ENCODE peak calls at places on chromosomes 6 and 20, in seven cellular contexts. I is tibial nerve, W is ovary, A is A549, C is stomach, O is transverse colon, K is upper lobe of left lung. B is an unnamed sample.

GRCh38 chr6:131682427-131682826 is 18.8 kb downstream of the OR2A4 start:
- DNase-seq in K (no peak), O (no peak), C (no peak), A (peak), W (no peak), I (no peak), B (no peak)

GRCh38 chr6:16544006-16544405 is 217.3 kb downstream of the ATXN1 start:
- DNase-seq in A (no peak), K (no peak), W (no peak), C (no peak), I (no peak), O (no peak), B (no peak)

GRCh38 chr6:54579011-54579410 is 267.6 kb upstream of the FAM83B start:
- DNase-seq in C (no peak), I (no peak), A (no peak), K (no peak), O (no peak), W (no peak), B (no peak)

GRCh38 chr20:63736893-63737689 is 627 bp downstream of the LIME1 start:
- DNase-seq in O (peak), A (no peak), K (no peak), I (no peak), W (peak), C (no peak), B (no peak)

GRCh38 chr6:5175195-5175594 is 85.6 kb downstream of the LYRM4 start:
- DNase-seq in O (no peak), C (no peak), I (no peak), W (no peak), K (no peak), A (peak), B (no peak)

GRCh38 chr6:162681447-162681846 is 46.1 kb downstream of the PRKN start:
- DNase-seq in K (no peak), O (no peak), C (no peak), A (no peak), W (no peak), I (no peak), B (no peak)

GRCh38 chr6:82385961-82386360 is 22.3 kb downstream of the TPBG start:
- DNase-seq in A (no peak), W (no peak), K (no peak), O (no peak), C (no peak), I (no peak), B (no peak)

GRCh38 chr6:73653571-73654424 is at the start of gene SLC17A5:
- DNase-seq in O (peak), C (peak), I (peak), A (peak), K (peak), W (peak), B (peak)

GRCh38 chr6:7496266-7496875 is 45.1 kb upstream of the DSP start:
- DNase-seq in O (no peak), A (no peak), C (no peak), K (no peak), W (no peak), I (no peak), B (no peak)

GRCh38 chr6:43921039-43921438 is 151.0 kb downstream of the VEGFA start:
- DNase-seq in K (no peak), W (no peak), A (no peak), C (no peak), O (no peak), I (no peak), B (no peak)

GRCh38 chr6:46138281-46138680 is 8.5 kb downstream of the ENPP4 start:
- DNase-seq in C (no peak), K (no peak), I (no peak), A (no peak), O (no peak), W (no peak), B (no peak)

GRCh38 chr20:571754-572331 is 28.3 kb upstream of the CSNK2A1 start:
- DNase-seq in I (peak), O (peak), W (peak), C (peak), K (peak), A (no peak), B (no peak)

GRCh38 chr20:49230575-49231211 is 11.5 kb downstream of the DDX27 start:
- DNase-seq in O (peak), W (no peak), C (no peak), I (no peak), K (no peak), A (no peak), B (no peak)

GRCh38 chr6:44629636-44630035 is 242.1 kb downstream of the CDC5L start:
- DNase-seq in O (no peak), K (no peak), W (no peak), C (no peak), A (no peak), I (no peak), B (no peak)

GRCh38 chr6:53985361-53985760 is 125.9 kb upstream of the MLIP start:
- DNase-seq in W (no peak), A (no peak), C (no peak), K (no peak), O (no peak), I (no peak), B (no peak)

GRCh38 chr20:60192351-60192750 is 234.1 kb downstream of the CDH26 start:
- DNase-seq in O (no peak), I (no peak), C (no peak), A (no peak), K (no peak), W (no peak), B (no peak)

GRCh38 chr6:135002974-135003703 is 51.5 kb downstream of the HBS1L start:
- DNase-seq in K (no peak), C (no peak), A (no peak), O (no peak), I (no peak), W (no peak), B (no peak)

GRCh38 chr6:128573036-128573435 is 52.6 kb upstream of the PTPRK start:
- DNase-seq in K (no peak), I (no peak), O (no peak), A (no peak), C (no peak), W (no peak), B (no peak)

GRCh38 chr6:133983099-133983939 is 30.3 kb downstream of the TBPL1 start:
- DNase-seq in W (no peak), C (no peak), A (no peak), K (peak), I (no peak), O (no peak), B (no peak)

GRCh38 chr6:167165887-167166471 is 8.2 kb upstream of the GPR31 start:
- DNase-seq in I (no peak), O (no peak), K (no peak), W (no peak), C (no peak), A (no peak), B (no peak)

GRCh38 chr6:53837875-53838806 is 43.3 kb downstream of the LRRC1 start:
- DNase-seq in W (no peak), I (no peak), K (no peak), O (no peak), C (no peak), A (no peak), B (no peak)

GRCh38 chr20:15740046-15740775 is 833.0 kb downstream of the KIF16B start:
- DNase-seq in I (no peak), W (no peak), A (no peak), O (no peak), C (no peak), K (no peak), B (no peak)

GRCh38 chr6:141105481-141105880 is 1027.2 kb upstream of the GJE1 start:
- DNase-seq in I (no peak), O (no peak), A (no peak), C (no peak), W (no peak), K (no peak), B (no peak)

GRCh38 chr6:135162678-135163439 is 18.2 kb upstream of the MYB start:
- DNase-seq in O (peak), C (peak), K (no peak), I (no peak), W (no peak), A (peak), B (no peak)

GRCh38 chr20:38001173-38001875 is 31.9 kb downstream of the TTI1 start:
- DNase-seq in W (no peak), O (no peak), A (no peak), K (no peak), C (no peak), I (no peak), B (no peak)

GRCh38 chr20:36035720-36036119 is 67.3 kb downstream of the CNBD2 start:
- DNase-seq in C (no peak), W (no peak), I (no peak), O (no peak), A (no peak), K (no peak), B (no peak)

GRCh38 chr20:36040571-36040970 is 72.2 kb downstream of the CNBD2 start:
- DNase-seq in I (no peak), W (no peak), K (no peak), O (no peak), C (no peak), A (no peak), B (no peak)

GRCh38 chr20:36031806-36032205 is 63.4 kb downstream of the CNBD2 start:
- DNase-seq in I (no peak), A (no peak), K (no peak), O (no peak), W (no peak), C (no peak), B (no peak)

GRCh38 chr20:36034875-36035274 is 66.5 kb downstream of the CNBD2 start:
- DNase-seq in I (no peak), W (no peak), O (no peak), C (no peak), A (no peak), K (no peak), B (no peak)

DNA sequence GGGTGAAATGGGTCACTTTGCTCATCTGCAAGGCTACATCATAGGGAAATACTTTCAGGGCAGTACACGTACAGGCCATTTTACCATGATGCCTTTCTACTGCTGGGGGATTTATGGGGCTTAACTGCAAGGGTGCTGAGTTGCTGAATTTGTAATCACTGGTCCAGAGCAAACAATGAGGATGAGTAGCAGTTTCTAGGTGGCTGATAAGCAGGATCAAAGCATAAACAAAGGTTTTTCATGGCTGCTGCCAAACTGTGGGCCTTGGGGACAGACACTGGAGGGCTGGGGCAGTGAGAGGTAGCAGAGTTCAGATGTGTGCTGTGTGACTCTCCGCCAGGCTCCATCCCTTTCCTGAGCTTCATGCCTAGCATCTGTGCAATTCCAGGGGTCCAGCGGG is 68.3 kb downstream of the CNBD2 start:
- DNase-seq in C (no peak), A (no peak), W (no peak), O (no peak), K (no peak), I (no peak), B (no peak)
- TF ChIP-seq EP300 in C (no peak), A (no peak), W (no peak), O (no peak), K (no peak), I (no peak), B (no peak)

DNA sequence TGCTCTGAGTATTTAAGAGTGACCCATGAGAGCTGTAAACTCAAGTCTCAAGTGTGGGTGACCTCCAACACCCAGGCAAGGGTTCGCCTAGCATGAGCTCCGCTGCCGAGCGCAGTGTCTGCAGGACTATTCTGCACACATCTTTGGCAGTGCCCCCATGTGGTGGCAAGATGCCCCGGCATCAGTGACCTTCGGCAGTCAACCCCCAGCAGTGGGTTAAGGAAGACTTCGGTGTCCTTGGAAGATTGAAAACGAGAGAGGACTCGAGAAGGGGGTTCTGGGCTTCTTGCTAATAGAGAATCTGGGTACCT is 43.1 kb downstream of the RBM38 start:
- DNase-seq in O (no peak), W (no peak), K (no peak), A (no peak), I (no peak), C (no peak), B (no peak)
- TF ChIP-seq CTCF in O (no peak), W (no peak), K (no peak), A (no peak), I (no peak), C (no peak), B (no peak)

DNA sequence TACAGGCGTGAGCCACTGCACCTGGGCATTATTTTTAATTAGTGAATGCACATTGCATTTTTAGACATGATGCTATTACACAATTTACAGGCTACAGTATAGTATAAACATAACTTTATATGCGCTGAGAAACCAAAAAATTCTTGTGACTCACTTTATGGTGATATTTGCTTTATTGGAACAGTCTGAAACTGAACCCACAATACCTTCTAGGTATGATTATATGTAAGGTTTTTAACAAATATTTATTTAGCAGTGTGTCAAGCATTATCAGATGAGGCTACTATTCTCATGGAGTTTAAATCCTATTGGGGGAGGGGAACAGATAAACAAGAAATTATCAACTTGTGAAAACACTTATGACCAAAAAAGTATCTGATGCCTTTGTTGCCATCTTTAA is 159.0 kb upstream of the C6orf118 start:
- DNase-seq in W (no peak), K (no peak), I (no peak), A (no peak), C (no peak), O (no peak), B (no peak)
- TF ChIP-seq EP300 in W (no peak), K (no peak), I (no peak), A (no peak), C (no peak), O (no peak), B (no peak)

GRCh38 chr6:160532315-160532714 is 131.8 kb downstream of the LPA start:
- DNase-seq in C (no peak), K (no peak), A (no peak), I (no peak), W (no peak), O (no peak), B (no peak)

GRCh38 chr6:160535270-160535669 is 128.8 kb downstream of the LPA start:
- DNase-seq in K (no peak), A (no peak), I (no peak), O (no peak), C (no peak), W (no peak), B (no peak)

GRCh38 chr6:160534050-160534696 is 129.9 kb downstream of the LPA start:
- DNase-seq in C (peak), O (peak), W (peak), I (peak), K (peak), A (peak), B (no peak)
- TF ChIP-seq CTCF in C (peak), O (peak), W (peak), I (peak), K (peak), A (peak), B (peak)

GRCh38 chr6:35920793-35921732 is at the start of gene SRPK1:
- DNase-seq in W (peak), I (peak), C (peak), K (peak), O (peak), A (peak), B (peak)
- TF ChIP-seq EP300 in W (no peak), I (peak), C (no peak), K (no peak), O (no peak), A (no peak), B (no peak)

GRCh38 chr6:38233161-38233791 is 406.5 kb downstream of the BTBD9 start:
- DNase-seq in O (no peak), W (no peak), K (no peak), A (no peak), C (no peak), I (no peak), B (no peak)

GRCh38 chr6:38239719-38240451 is 399.8 kb downstream of the BTBD9 start:
- DNase-seq in A (peak), W (no peak), C (no peak), I (no peak), O (no peak), K (no peak), B (no peak)

GRCh38 chr6:38234934-38235678 is 404.6 kb downstream of the BTBD9 start:
- DNase-seq in O (no peak), I (no peak), K (no peak), A (no peak), W (no peak), C (no peak), B (no peak)

GRCh38 chr6:38234141-38234540 is 405.6 kb downstream of the BTBD9 start:
- DNase-seq in C (no peak), I (no peak), O (no peak), K (no peak), W (no peak), A (no peak), B (no peak)
- TF ChIP-seq CTCF in C (no peak), I (no peak), O (no peak), K (no peak), W (no peak), A (no peak), B (no peak)

GRCh38 chr6:152301021-152301805 is 335.9 kb downstream of the SYNE1 start:
- DNase-seq in A (no peak), C (no peak), W (no peak), O (no peak), I (peak), K (no peak), B (no peak)

GRCh38 chr6:152305672-152306071 is 331.5 kb downstream of the SYNE1 start:
- DNase-seq in O (no peak), W (no peak), I (no peak), K (no peak), A (no peak), C (no peak), B (no peak)

GRCh38 chr6:152300517-152300916 is 336.6 kb downstream of the SYNE1 start:
- DNase-seq in O (no peak), I (no peak), C (no peak), K (no peak), W (no peak), A (no peak), B (no peak)

GRCh38 chr6:152299336-152299735 is 337.8 kb downstream of the SYNE1 start:
- DNase-seq in K (no peak), I (no peak), O (no peak), A (no peak), W (no peak), C (no peak), B (no peak)

GRCh38 chr6:152301806-152302568 is 335.2 kb downstream of the SYNE1 start:
- DNase-seq in O (peak), I (peak), C (peak), A (peak), W (peak), K (peak), B (peak)
- TF ChIP-seq EP300 in O (no peak), I (peak), C (no peak), A (no peak), W (no peak), K (no peak), B (no peak)

DNA sequence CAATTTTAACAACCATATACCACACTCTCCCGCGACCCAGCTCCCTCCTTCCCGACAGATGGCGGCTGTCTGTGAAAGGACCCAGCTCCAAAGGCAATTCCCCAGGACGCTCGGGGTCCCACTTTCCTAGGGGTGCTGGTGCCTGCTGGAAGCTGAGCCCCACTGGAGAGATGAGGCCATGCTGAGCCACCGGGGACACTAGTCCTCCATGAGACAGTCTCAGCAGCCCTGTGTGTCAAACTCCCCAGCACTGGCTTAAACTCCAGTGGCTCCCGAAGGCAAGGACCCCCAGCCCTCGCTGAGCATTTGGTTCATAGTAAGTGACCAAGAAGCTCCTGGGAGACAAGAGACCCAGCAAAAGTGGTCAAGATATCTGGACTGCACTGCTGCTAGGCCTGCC is 52.1 kb downstream of the SLC2A10 start:
- DNase-seq in I (no peak), O (no peak), C (no peak), A (no peak), W (no peak), K (no peak), B (no peak)
- TF ChIP-seq CTCF in I (no peak), O (no peak), C (no peak), A (no peak), W (no peak), K (no peak), B (no peak)

GRCh38 chr6:42017021-42017643 is 33.2 kb upstream of the TAF8 start:
- DNase-seq in W (no peak), K (no peak), I (no peak), O (no peak), A (no peak), C (no peak), B (no peak)
- TF ChIP-seq EP300 in W (no peak), K (no peak), I (no peak), O (no peak), A (no peak), C (no peak), B (no peak)

B was measured in esophagus muscularis mucosa.